ENCODE peak calls at places on chromosome 6, in eight cellular contexts. R is fibroblast of lung, N is pancreas, F is left lung, U is epithelial cell of proximal tubule, V is cardiac fibroblast, L is A549, D is heart left ventricle. P is an unnamed sample.

GRCh38 chr6:53484409-53485280 is 60.3 kb downstream of the GCLC start:
- DNase-seq in R (peak; percentile 86), N (peak; percentile 55), U (peak; percentile 16), V (peak; percentile 85), F (no peak), D (no peak), L (no peak), P (no peak)

GRCh38 chr6:168599118-168599494 is 158.1 kb downstream of the SMOC2 start:
- DNase-seq in V (no peak), N (no peak), R (no peak), L (no peak), F (no peak), U (no peak), D (no peak), P (no peak)

GRCh38 chr6:3320238-3320637 is 61.5 kb downstream of the PSMG4 start:
- DNase-seq in L (no peak), V (no peak), F (no peak), D (no peak), N (peak; percentile 6), R (no peak), U (no peak), P (no peak)

GRCh38 chr6:163708459-163708858 is 293.9 kb downstream of the QKI start:
- DNase-seq in F (no peak), V (no peak), D (no peak), N (no peak), L (no peak), U (no peak), R (no peak), P (no peak)

GRCh38 chr6:107764684-107765460 is 59.2 kb downstream of the SCML4 start:
- DNase-seq in L (no peak), F (no peak), U (no peak), D (no peak), R (no peak), N (no peak), V (no peak), P (no peak)

GRCh38 chr6:117548797-117549301 is 53.5 kb downstream of the GOPC start:
- DNase-seq in U (peak; percentile 48), N (no peak), L (no peak), R (peak; percentile 34), D (no peak), F (no peak), V (peak; percentile 85), P (no peak)

GRCh38 chr6:143727035-143727434 is 49.3 kb downstream of the PHACTR2 start:
- DNase-seq in U (no peak), D (no peak), L (no peak), F (no peak), V (peak; percentile 5), R (no peak), N (no peak), P (no peak)

GRCh38 chr6:168896321-168896720 is 357.3 kb downstream of the THBS2 start:
- DNase-seq in U (no peak), L (no peak), D (no peak), N (no peak), V (no peak), R (no peak), F (no peak), P (no peak)

GRCh38 chr6:7727951-7728854 is 2.3 kb downstream of the BMP6 start:
- DNase-seq in F (no peak), N (no peak), D (no peak), U (no peak), L (peak; percentile 34), V (peak; percentile 57), R (peak; percentile 20), P (no peak)

GRCh38 chr6:136127856-136128255 is 122.3 kb downstream of the MTFR2 start:
- DNase-seq in V (no peak), F (no peak), N (no peak), U (no peak), L (no peak), R (no peak), D (no peak), P (no peak)

GRCh38 chr6:83008631-83009030 is 57.0 kb downstream of the UBE3D start:
- DNase-seq in U (no peak), D (no peak), R (no peak), L (no peak), N (no peak), V (no peak), F (no peak), P (no peak)
- H3K4me3 ChIP-seq in U (no peak overlapping the region), D (no peak overlapping the region), R (no peak overlapping the region), L (no peak overlapping the region), N (no peak overlapping the region), V (no peak overlapping the region), F (no peak overlapping the region), P (no peak overlapping the region)

GRCh38 chr6:157200611-157201010 is 122.7 kb downstream of the TMEM242 start:
- DNase-seq in R (no peak), N (no peak), F (no peak), U (no peak), L (no peak), V (no peak), D (no peak), P (no peak)
- H3K4me3 ChIP-seq in R (no peak overlapping the region), N (peak overlapping the region; percentile 4), F (no peak overlapping the region), U (no peak overlapping the region), L (no peak overlapping the region), V (no peak overlapping the region), D (no peak overlapping the region), P (no peak overlapping the region)

DNA sequence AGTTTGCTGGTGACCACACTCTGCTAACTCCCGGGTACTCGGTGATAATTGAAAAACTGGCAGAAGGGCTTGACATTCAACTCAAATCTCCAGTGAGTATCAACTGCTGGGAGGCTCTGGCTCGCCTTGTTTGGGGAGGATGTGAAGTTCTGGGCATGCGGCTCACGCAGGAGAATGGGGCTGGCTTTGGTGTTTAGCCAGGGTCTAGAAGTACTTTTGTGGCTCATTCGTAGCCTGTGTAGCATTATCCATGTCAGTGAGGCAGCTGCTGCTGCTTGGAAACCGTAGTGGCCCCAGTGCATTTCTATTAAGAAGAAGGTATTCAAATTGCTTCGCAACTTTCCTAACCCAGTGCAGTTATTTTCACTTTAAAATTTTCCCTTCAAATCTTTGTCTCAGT is 52.2 kb downstream of the KDM1B start:
- DNase-seq in D (no peak), U (no peak), L (no peak), V (no peak), F (no peak), R (peak; percentile 11), N (no peak), P (no peak)
- H3K4me3 ChIP-seq in D (no peak overlapping the region), U (no peak overlapping the region), L (no peak overlapping the region), V (no peak overlapping the region), F (no peak overlapping the region), R (no peak overlapping the region), N (no peak overlapping the region), P (no peak overlapping the region)

GRCh38 chr6:89063881-89064280 is 16.7 kb upstream of the PNRC1 start:
- DNase-seq in F (no peak), V (no peak), D (no peak), R (no peak), U (no peak), L (no peak), N (no peak), P (no peak)
- H3K4me3 ChIP-seq in F (no peak overlapping the region), V (no peak overlapping the region), D (no peak overlapping the region), R (no peak overlapping the region), U (no peak overlapping the region), L (no peak overlapping the region), N (no peak overlapping the region), P (no peak overlapping the region)

DNA sequence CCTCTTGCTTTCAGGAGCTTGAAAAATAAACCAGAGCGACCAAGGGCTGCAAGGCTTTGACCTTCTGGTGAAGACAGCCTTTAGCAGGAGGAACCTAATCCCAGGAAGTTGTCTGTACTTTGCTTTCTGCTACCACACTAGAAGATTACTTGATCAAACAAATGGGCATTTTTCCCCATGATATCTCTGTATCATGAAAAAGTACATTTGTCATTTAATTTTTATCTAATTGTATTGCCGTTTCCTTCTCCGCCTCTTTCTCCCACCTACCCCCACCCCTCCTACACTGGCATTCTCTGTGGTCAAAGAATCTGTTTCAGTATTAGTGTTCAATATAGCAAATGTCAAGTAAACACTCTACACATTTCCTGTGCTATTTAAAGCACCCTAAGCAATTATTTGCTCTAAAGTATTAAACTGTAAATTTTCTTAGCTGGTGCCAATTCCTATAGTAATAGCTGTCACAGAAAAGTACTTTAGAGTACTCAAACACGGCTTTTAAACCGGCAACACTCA is 29.7 kb downstream of the ATXN1 start:
- DNase-seq in U (no peak), V (no peak), F (no peak), L (no peak), R (no peak), D (no peak), N (no peak), P (no peak)
- H3K4me3 ChIP-seq in U (no peak overlapping the region), V (no peak overlapping the region), F (no peak overlapping the region), L (no peak overlapping the region), R (no peak overlapping the region), D (no peak overlapping the region), N (no peak overlapping the region), P (no peak overlapping the region)

GRCh38 chr6:27156874-27157460 is 90.5 kb upstream of the PRSS16 start:
- DNase-seq in L (no peak), V (peak; percentile 9), R (no peak), U (no peak), D (no peak), N (no peak), F (no peak), P (no peak)
- H3K4me3 ChIP-seq in L (peak overlapping the region; percentile 66), V (peak overlapping the region; percentile 32), R (peak overlapping the region; percentile 66), U (peak overlapping the region; percentile 55), D (peak overlapping the region; percentile 2), N (peak overlapping the region; percentile 16), F (peak overlapping the region; percentile 26), P (peak overlapping the region; percentile 55)

GRCh38 chr6:87926072-87926471 is 121.6 kb upstream of the SPACA1 start:
- DNase-seq in V (no peak), U (no peak), F (no peak), R (no peak), L (no peak), N (no peak), D (no peak), P (no peak)

GRCh38 chr6:87932361-87932760 is 115.3 kb upstream of the SPACA1 start:
- DNase-seq in N (no peak), F (no peak), L (no peak), V (no peak), U (no peak), R (no peak), D (no peak), P (no peak)

GRCh38 chr6:87926687-87927086 is 121.0 kb upstream of the SPACA1 start:
- DNase-seq in N (no peak), L (no peak), D (no peak), V (no peak), F (no peak), R (no peak), U (no peak), P (no peak)

GRCh38 chr6:87925373-87926060 is 122.1 kb upstream of the SPACA1 start:
- DNase-seq in L (no peak), V (no peak), N (no peak), D (no peak), F (no peak), U (no peak), R (no peak), P (no peak)

DNA sequence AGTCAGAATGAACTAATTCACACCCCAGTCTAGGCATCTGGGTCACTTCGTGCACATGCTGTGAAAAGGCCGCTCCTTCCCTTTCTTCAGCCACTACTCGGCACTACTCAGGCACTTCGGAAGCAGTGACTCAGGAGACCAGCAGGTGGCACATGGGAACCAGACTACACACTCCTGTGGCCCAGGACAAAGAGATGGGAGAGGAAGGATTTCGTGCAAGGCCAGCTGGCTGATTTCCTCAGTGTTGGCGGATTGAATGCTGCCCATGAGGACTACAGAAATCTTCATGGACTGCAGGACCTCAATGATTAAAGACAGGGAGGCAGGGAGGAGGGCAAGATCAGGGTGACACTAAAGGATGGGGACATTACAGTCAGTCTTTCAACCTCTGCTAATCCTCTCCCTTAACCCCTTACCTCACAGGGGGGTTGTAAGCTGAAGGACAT is 117.8 kb upstream of the SPACA1 start:
- DNase-seq in D (peak; percentile 75), L (peak; percentile 75), F (peak; percentile 78), R (peak; percentile 82), N (peak; percentile 67), U (no peak), V (peak; percentile 92), P (peak; percentile 48)
- H3K4me3 ChIP-seq in D (no peak overlapping the region), L (no peak overlapping the region), F (no peak overlapping the region), R (no peak overlapping the region), N (no peak overlapping the region), U (no peak overlapping the region), V (no peak overlapping the region), P (no peak overlapping the region)

P was measured in skeletal muscle cell.